ENCODE peak calls at places on chromosomes 16 and 17, in seven cellular contexts. Q is cardiac muscle cell, G is fibroblast of mammary gland, I is AG10803, J is hippocampal formation, B is progenitor cell of endocrine pancreas, V is GM12892. R is an unnamed sample.

GRCh38 chr16:7055443-7055842 is 277.2 kb upstream of the RBFOX1 start:
- DNase-seq in V (no peak), I (no peak), B (no peak), G (no peak), J (no peak), Q (no peak), R (no peak)

GRCh38 chr16:80065565-80065964 is 465.0 kb upstream of the MAF start:
- DNase-seq in Q (no peak), I (no peak), V (no peak), G (no peak), B (no peak), J (no peak), R (no peak)

GRCh38 chr17:79624658-79625478 is 14.0 kb upstream of the RBFOX3 start:
- DNase-seq in B (no peak), J (no peak), I (no peak), Q (no peak), V (peak), G (no peak), R (no peak)

GRCh38 chr17:927611-928461 is 51.7 kb downstream of the NXN start:
- DNase-seq in V (no peak), G (peak), I (peak), Q (peak), J (no peak), B (no peak), R (peak)

GRCh38 chr17:10792156-10792555 is 11.7 kb downstream of the TMEM238L start:
- DNase-seq in Q (no peak), G (no peak), B (no peak), J (no peak), I (no peak), V (no peak), R (no peak)

GRCh38 chr16:64910351-64910750 is 211.5 kb downstream of the CDH11 start:
- DNase-seq in B (no peak), J (no peak), Q (peak), V (no peak), G (peak), I (peak), R (peak)

GRCh38 chr16:71383054-71383773 is 24.7 kb downstream of the CALB2 start:
- DNase-seq in Q (peak), I (peak), G (peak), B (no peak), V (no peak), J (no peak), R (peak)

GRCh38 chr16:82456683-82457082 is 170.1 kb upstream of the CDH13 start:
- DNase-seq in B (peak), V (peak), G (peak), I (peak), J (peak), Q (peak), R (peak)

GRCh38 chr17:11899494-11899893 is 97.8 kb downstream of the ZNF18 start:
- DNase-seq in V (no peak), G (no peak), Q (peak), I (no peak), J (no peak), B (no peak), R (no peak)

GRCh38 chr17:28878981-28879380 is 18.6 kb downstream of the FLOT2 start:
- DNase-seq in B (no peak), V (peak), Q (peak), J (no peak), I (peak), G (peak), R (peak)

R was measured in GM23248.